ENCODE peak calls at places on chromosomes 13 and 19, in five cellular contexts. One of them, this sample, is unnamed.

GRCh38 chr13:28204690-28205443 is 66.5 kb downstream of the PAN3 start:
- DNase-seq in testis: no peak
- DNase-seq in AG10803: no peak
- DNase-seq in lower leg skin: no peak
- DNase-seq in CD4-positive, alpha-beta T cell: no peak
- DNase-seq in this sample: no peak

GRCh38 chr19:35166100-35167063 is 11.8 kb downstream of the FXYD5 start:
- DNase-seq in testis: no peak
- DNase-seq in AG10803: no peak
- DNase-seq in lower leg skin: no peak
- DNase-seq in CD4-positive, alpha-beta T cell: no peak
- DNase-seq in this sample: no peak

GRCh38 chr19:35389192-35389861 is 18.5 kb downstream of the GPR42 start:
- DNase-seq in testis: no peak
- DNase-seq in AG10803: no peak
- DNase-seq in lower leg skin: no peak
- DNase-seq in CD4-positive, alpha-beta T cell: no peak
- DNase-seq in this sample: no peak

GRCh38 chr13:24943136-24943535 is 152.8 kb upstream of the PABPC3 start:
- DNase-seq in testis: no peak
- DNase-seq in AG10803: no peak
- DNase-seq in lower leg skin: no peak
- DNase-seq in CD4-positive, alpha-beta T cell: no peak
- DNase-seq in this sample: no peak

GRCh38 chr13:111546921-111547675 is 226.7 kb downstream of the TEX29 start:
- DNase-seq in testis: no peak
- DNase-seq in AG10803: no peak
- DNase-seq in lower leg skin: no peak
- DNase-seq in CD4-positive, alpha-beta T cell: no peak
- DNase-seq in this sample: no peak

GRCh38 chr19:2168619-2169424 is 5.1 kb downstream of the DOT1L start:
- DNase-seq in testis: peak
- DNase-seq in AG10803: peak
- DNase-seq in lower leg skin: peak
- DNase-seq in CD4-positive, alpha-beta T cell: no peak
- DNase-seq in this sample: peak

GRCh38 chr13:86681223-86681622 is 882.0 kb upstream of the SLITRK6 start:
- DNase-seq in testis: no peak
- DNase-seq in AG10803: no peak
- DNase-seq in lower leg skin: no peak
- DNase-seq in CD4-positive, alpha-beta T cell: no peak
- DNase-seq in this sample: no peak

GRCh38 chr19:35056513-35057063 is 15.1 kb downstream of the HPN start:
- DNase-seq in testis: no peak
- DNase-seq in AG10803: no peak
- DNase-seq in lower leg skin: no peak
- DNase-seq in CD4-positive, alpha-beta T cell: no peak
- DNase-seq in this sample: no peak

GRCh38 chr13:91647361-91647970 is 249.0 kb downstream of the GPC5 start:
- DNase-seq in testis: peak
- DNase-seq in AG10803: no peak
- DNase-seq in lower leg skin: no peak
- DNase-seq in CD4-positive, alpha-beta T cell: no peak
- DNase-seq in this sample: peak

GRCh38 chr19:58568731-58569130 is 4.4 kb downstream of the MZF1 start:
- DNase-seq in testis: no peak
- DNase-seq in AG10803: no peak
- DNase-seq in lower leg skin: no peak
- DNase-seq in CD4-positive, alpha-beta T cell: no peak
- DNase-seq in this sample: no peak

GRCh38 chr19:31138077-31138476 is 211.2 kb downstream of the TSHZ3 start:
- DNase-seq in testis: no peak
- DNase-seq in AG10803: no peak
- DNase-seq in lower leg skin: no peak
- DNase-seq in CD4-positive, alpha-beta T cell: no peak
- DNase-seq in this sample: no peak

GRCh38 chr13:50079278-50080157 is 64.3 kb downstream of the KCNRG start:
- DNase-seq in testis: no peak
- DNase-seq in AG10803: no peak
- DNase-seq in lower leg skin: no peak
- DNase-seq in CD4-positive, alpha-beta T cell: no peak
- DNase-seq in this sample: no peak

GRCh38 chr19:16180611-16181010 is 4.6 kb upstream of the FAM32A start:
- DNase-seq in testis: no peak
- DNase-seq in AG10803: peak
- DNase-seq in lower leg skin: no peak
- DNase-seq in CD4-positive, alpha-beta T cell: no peak
- DNase-seq in this sample: no peak

GRCh38 chr19:17402982-17403855 is 2.2 kb downstream of the BST2 start:
- DNase-seq in testis: peak
- DNase-seq in AG10803: no peak
- DNase-seq in lower leg skin: no peak
- DNase-seq in CD4-positive, alpha-beta T cell: peak
- DNase-seq in this sample: peak

GRCh38 chr13:24038846-24039330 is 121.6 kb upstream of the SPATA13 start:
- DNase-seq in testis: no peak
- DNase-seq in AG10803: peak
- DNase-seq in lower leg skin: no peak
- DNase-seq in CD4-positive, alpha-beta T cell: no peak
- DNase-seq in this sample: no peak

DNA sequence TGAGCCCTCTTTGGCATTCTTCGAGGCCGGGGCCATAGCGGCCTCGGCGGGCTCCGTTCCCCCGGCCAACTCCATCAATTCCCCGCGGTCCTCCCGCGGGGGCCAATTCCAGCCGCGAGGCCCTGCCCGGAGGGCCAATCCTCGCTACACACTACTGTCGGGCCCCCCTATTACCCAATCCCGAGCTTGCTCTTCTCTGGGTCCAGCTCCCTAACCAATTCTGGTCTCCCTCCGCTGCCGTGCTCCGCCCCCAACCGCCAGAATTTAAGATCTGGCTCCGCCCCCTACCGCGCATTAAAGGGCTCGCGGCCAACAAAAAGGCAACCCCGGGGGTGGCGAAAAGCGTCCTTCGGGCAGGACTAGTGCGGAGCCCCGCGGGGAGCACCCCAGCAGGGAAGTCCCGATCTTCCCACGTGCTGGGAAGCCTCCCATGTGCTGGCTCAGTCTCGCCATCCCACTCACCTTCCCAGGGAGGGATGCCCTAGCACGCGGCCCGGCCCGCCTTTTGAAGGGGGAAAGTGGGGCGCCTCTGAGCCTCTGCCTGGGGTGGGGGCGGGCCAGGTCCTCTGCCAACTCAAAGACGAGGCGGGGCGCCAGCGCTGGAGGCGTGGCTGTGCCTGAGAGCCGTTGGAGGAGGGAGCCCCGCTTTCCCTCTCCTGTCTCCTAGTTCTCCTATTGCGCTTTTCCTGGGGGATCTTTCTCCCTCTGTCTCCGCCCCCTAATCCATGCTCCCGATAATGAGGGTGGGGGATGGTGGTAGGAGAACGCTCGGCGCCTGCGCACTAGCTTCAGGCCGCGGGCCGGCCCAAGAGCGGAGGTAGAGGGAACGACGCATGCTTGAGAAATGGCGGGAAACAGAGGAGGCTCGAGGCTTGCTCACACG is 3.5 kb downstream of the LIPE start:
- DNase-seq in testis: peak
- DNase-seq in AG10803: peak
- DNase-seq in lower leg skin: peak
- DNase-seq in CD4-positive, alpha-beta T cell: peak
- DNase-seq in this sample: peak
- TF ChIP-seq CTCF in testis: no peak
- TF ChIP-seq CTCF in AG10803: no peak
- TF ChIP-seq CTCF in lower leg skin: no peak
- TF ChIP-seq CTCF in CD4-positive, alpha-beta T cell: no peak
- TF ChIP-seq CTCF in this sample: no peak

GRCh38 chr13:62294210-62294609 is 878.6 kb upstream of the PCDH20 start:
- DNase-seq in testis: no peak
- DNase-seq in AG10803: no peak
- DNase-seq in lower leg skin: no peak
- DNase-seq in CD4-positive, alpha-beta T cell: no peak
- DNase-seq in this sample: no peak
- TF ChIP-seq CTCF in testis: no peak
- TF ChIP-seq CTCF in AG10803: no peak
- TF ChIP-seq CTCF in lower leg skin: no peak
- TF ChIP-seq CTCF in CD4-positive, alpha-beta T cell: no peak
- TF ChIP-seq CTCF in this sample: no peak

GRCh38 chr19:33982706-33983105 is 186.0 kb downstream of the KCTD15 start:
- DNase-seq in testis: no peak
- DNase-seq in AG10803: no peak
- DNase-seq in lower leg skin: no peak
- DNase-seq in CD4-positive, alpha-beta T cell: no peak
- DNase-seq in this sample: no peak
- TF ChIP-seq CTCF in testis: no peak
- TF ChIP-seq CTCF in AG10803: no peak
- TF ChIP-seq CTCF in lower leg skin: no peak
- TF ChIP-seq CTCF in CD4-positive, alpha-beta T cell: no peak
- TF ChIP-seq CTCF in this sample: peak

DNA sequence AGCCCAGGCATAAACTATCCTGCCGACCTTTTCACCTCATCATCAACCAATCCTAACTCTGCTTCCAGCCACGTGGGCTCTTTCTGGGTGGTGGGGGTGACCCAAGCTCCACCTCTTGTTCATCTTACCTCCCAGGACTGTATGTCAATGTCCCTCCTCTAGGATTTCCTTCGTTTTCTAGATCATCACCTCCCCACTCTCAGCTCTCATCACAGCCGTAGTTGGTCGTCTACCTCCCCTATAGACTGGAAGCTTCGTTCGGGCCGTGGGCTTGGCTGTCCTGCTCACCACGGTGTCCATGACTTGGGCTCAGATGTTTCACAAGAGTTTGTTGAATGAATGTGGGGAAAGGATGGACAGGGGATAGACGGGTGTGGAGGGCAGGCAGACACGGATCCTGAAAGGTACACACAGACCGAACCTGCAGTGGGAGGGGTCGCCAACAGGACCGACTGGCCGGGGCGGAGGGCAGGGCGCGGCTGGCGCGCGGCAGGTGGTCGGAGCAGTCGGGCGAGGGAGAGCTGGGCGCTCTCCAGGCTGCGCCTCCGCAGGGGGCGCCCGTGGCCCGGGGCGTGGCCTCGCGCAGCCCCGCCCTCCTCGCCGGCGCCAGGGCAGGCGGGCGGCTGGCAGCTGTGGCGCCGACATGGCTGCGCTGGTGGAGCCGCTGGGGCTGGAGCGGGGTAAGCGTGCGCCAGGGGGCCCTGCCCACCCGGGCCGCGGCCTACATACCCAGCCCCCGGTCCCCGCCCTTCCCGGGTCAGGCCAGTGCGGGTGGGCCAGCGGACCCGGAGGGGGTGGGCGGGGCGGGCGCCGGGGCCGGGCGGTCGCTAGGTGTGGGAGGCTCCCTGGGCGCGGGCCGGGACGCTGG is at the start of gene LIN7B:
- DNase-seq in testis: peak
- DNase-seq in AG10803: peak
- DNase-seq in lower leg skin: no peak
- DNase-seq in CD4-positive, alpha-beta T cell: peak
- DNase-seq in this sample: peak
- TF ChIP-seq CTCF in testis: peak
- TF ChIP-seq CTCF in AG10803: no peak
- TF ChIP-seq CTCF in lower leg skin: no peak
- TF ChIP-seq CTCF in CD4-positive, alpha-beta T cell: peak
- TF ChIP-seq CTCF in this sample: peak

GRCh38 chr13:62544928-62545327 is 1129.3 kb upstream of the PCDH20 start:
- DNase-seq in testis: no peak
- DNase-seq in AG10803: no peak
- DNase-seq in lower leg skin: no peak
- DNase-seq in CD4-positive, alpha-beta T cell: no peak
- DNase-seq in this sample: no peak
- TF ChIP-seq CTCF in testis: no peak
- TF ChIP-seq CTCF in AG10803: no peak
- TF ChIP-seq CTCF in lower leg skin: no peak
- TF ChIP-seq CTCF in CD4-positive, alpha-beta T cell: no peak
- TF ChIP-seq CTCF in this sample: peak